ENCODE peak calls at places on chromosomes 16 and 17, in ten cellular contexts. J, X, U, L, E, P, Y, F, R and B are unnamed samples.

GRCh38 chr17:50177983-50178834 is 12.4 kb downstream of the SGCA start:
- DNase-seq in R (peak), E (peak), X (peak), J (peak), P (peak), L (peak), Y (peak), F (no peak), U (peak), B (peak)

GRCh38 chr17:13498184-13498583 is 103.5 kb downstream of the HS3ST3A1 start:
- DNase-seq in F (no peak), X (no peak), J (no peak), E (no peak), R (no peak), P (no peak), Y (no peak), L (no peak), U (no peak), B (no peak)

GRCh38 chr16:89171216-89172170 is at the start of gene CDH15:
- DNase-seq in U (peak), R (peak), F (peak), J (peak), Y (peak), P (peak), E (peak), X (peak), L (peak), B (peak)

GRCh38 chr17:40062347-40063033 is at the start of gene THRA:
- DNase-seq in P (peak), X (no peak), L (peak), U (peak), E (peak), F (peak), J (peak), Y (peak), R (peak), B (peak)

GRCh38 chr16:51701025-51701424 is 550.0 kb upstream of the SALL1 start:
- DNase-seq in E (peak), Y (no peak), J (no peak), X (no peak), R (no peak), F (no peak), P (no peak), U (no peak), L (no peak), B (no peak)

GRCh38 chr16:12504312-12504711 is 299.4 kb downstream of the CPPED1 start:
- DNase-seq in U (no peak), Y (no peak), L (no peak), X (no peak), R (no peak), E (no peak), P (no peak), F (no peak), J (no peak), B (no peak)

GRCh38 chr16:7742626-7743025 is 410.0 kb downstream of the RBFOX1 start:
- DNase-seq in L (no peak), R (no peak), Y (no peak), E (no peak), X (no peak), U (no peak), J (no peak), F (no peak), P (no peak), B (no peak)

GRCh38 chr16:16120382-16121184 is 102.7 kb downstream of the ABCC6 start:
- DNase-seq in Y (peak), U (no peak), P (no peak), J (no peak), L (no peak), R (peak), X (no peak), F (no peak), E (no peak), B (no peak)

GRCh38 chr17:66580178-66580577 is 254.7 kb upstream of the CACNG5 start:
- DNase-seq in E (no peak), P (no peak), L (no peak), F (no peak), X (no peak), R (peak), J (no peak), U (peak), Y (peak), B (no peak)